ENCODE peak calls at places on chromosomes 3 and 15, in six cellular contexts. R is GM12878, C is sigmoid colon, A is endothelial cell of umbilical vein, Z is HCT116, G is transverse colon. F is an unnamed sample.
A peak's percentile ranks its signal among the peaks of the same experiment; 100 is the strongest.

GRCh38 chr3:196399485-196399945 is 32.7 kb downstream of the UBXN7 start:
- DNase-seq in G (no peak), R (no peak), A (no peak), Z (peak; percentile 28), C (no peak), F (no peak)

GRCh38 chr3:46299608-46300460 is 54.1 kb upstream of the CCR2 start:
- DNase-seq in G (no peak), R (no peak), A (no peak), C (no peak), Z (no peak), F (no peak)

GRCh38 chr15:48358229-48358641 is 27.0 kb downstream of the DUT start:
- DNase-seq in Z (peak; percentile 21), G (no peak), C (no peak), R (no peak), A (peak; percentile 82), F (no peak)

GRCh38 chr3:184537885-184538599 is 23.5 kb upstream of the EPHB3 start:
- DNase-seq in C (peak; percentile 7), G (no peak), A (no peak), R (no peak), Z (no peak), F (no peak)

GRCh38 chr3:94336076-94336741 is 273.3 kb downstream of the NSUN3 start:
- DNase-seq in C (no peak), A (peak; percentile 70), Z (peak; percentile 3), G (peak; percentile 7), R (no peak), F (no peak)

GRCh38 chr3:43618142-43618541 is 3.7 kb downstream of the ANO10 start:
- DNase-seq in R (no peak), Z (no peak), C (no peak), G (no peak), A (no peak), F (no peak)

GRCh38 chr3:171776411-171776810 is 33.9 kb downstream of the PLD1 start:
- DNase-seq in A (no peak), C (no peak), R (no peak), G (no peak), Z (no peak), F (no peak)

GRCh38 chr3:194739498-194740284 is 54.0 kb downstream of the FAM43A start:
- DNase-seq in A (peak; percentile 77), C (no peak), G (no peak), R (no peak), Z (peak; percentile 10), F (no peak)

GRCh38 chr3:165658027-165658426 is 179.2 kb downstream of the BCHE start:
- DNase-seq in R (no peak), A (no peak), Z (no peak), G (no peak), C (no peak), F (no peak)

GRCh38 chr3:52317601-52318000 is 1.5 kb downstream of the DNAH1 start:
- DNase-seq in G (peak; percentile 76), C (no peak), R (no peak), A (peak; percentile 43), Z (no peak), F (peak; percentile 69)

GRCh38 chr3:149969945-149970715 is 565 bp downstream of the PFN2 start:
- DNase-seq in G (peak; percentile 92), C (peak; percentile 94), Z (peak; percentile 73), A (peak; percentile 90), R (peak; percentile 39), F (peak; percentile 81)
- TF ChIP-seq POLR2AphosphoS5 in G (peak; percentile 8), C (peak; percentile 48), Z (no peak), A (peak; percentile 21), R (no peak), F (no peak)

GRCh38 chr15:70853855-70854668 is at the start of gene LARP6:
- DNase-seq in Z (no peak), C (peak; percentile 73), R (no peak), G (peak; percentile 27), A (peak; percentile 60), F (peak; percentile 30)

GRCh38 chr15:70855764-70856163 is 1.8 kb upstream of the LARP6 start:
- DNase-seq in G (no peak), C (no peak), Z (no peak), A (no peak), R (peak; percentile 39), F (no peak)

GRCh38 chr15:70856177-70856883 is 2.4 kb upstream of the LARP6 start:
- DNase-seq in A (no peak), C (no peak), R (no peak), G (no peak), Z (no peak), F (no peak)

GRCh38 chr15:70853270-70853854 is 595 bp downstream of the LARP6 start:
- DNase-seq in C (no peak), R (no peak), A (peak; percentile 60), Z (no peak), G (peak; percentile 11), F (peak; percentile 23)

GRCh38 chr15:70854669-70854976 is 666 bp upstream of the LARP6 start:
- DNase-seq in A (peak; percentile 36), R (no peak), G (no peak), Z (no peak), C (no peak), F (no peak)
- H3K4me3 ChIP-seq in A (no peak overlapping the region), R (peak overlapping the region; percentile 63), G (peak overlapping the region; percentile 65), Z (peak overlapping the region; percentile 69), C (peak overlapping the region; percentile 87), F (peak overlapping the region; percentile 70)

GRCh38 chr3:173747427-173747826 is 349.9 kb downstream of the NLGN1 start:
- DNase-seq in A (peak; percentile 73), G (no peak), R (no peak), Z (no peak), C (no peak), F (no peak)
- H3K4me1 ChIP-seq in A (peaks cover 84% of the 10 kb centered on the region), G (no peaks in the 10 kb centered on the region), R (no peaks in the 10 kb centered on the region), Z (no peaks in the 10 kb centered on the region), C (no peaks in the 10 kb centered on the region), F (no peaks in the 10 kb centered on the region)

DNA sequence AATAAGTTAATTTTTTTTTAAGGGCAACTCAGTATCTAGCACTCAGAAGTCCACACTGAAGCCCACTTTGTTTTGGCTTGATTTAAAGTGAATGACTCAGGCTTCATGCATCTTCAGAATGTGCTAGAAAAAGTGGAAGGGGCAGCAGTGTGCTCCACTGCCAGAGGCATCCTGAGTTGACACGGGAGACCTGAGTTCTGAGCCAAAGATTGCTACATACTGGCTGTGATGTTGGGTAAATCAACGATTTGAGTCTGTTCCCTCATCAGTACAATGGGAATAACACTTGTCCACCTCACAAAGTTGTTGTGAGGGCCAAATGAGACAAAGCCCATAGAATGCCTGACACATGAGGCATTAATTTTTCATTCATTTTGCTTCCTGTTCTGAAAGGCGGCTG is 19.0 kb downstream of the TMEM43 start:
- DNase-seq in G (peak; percentile 43), A (peak; percentile 90), R (no peak), Z (no peak), C (peak; percentile 88), F (no peak)
- TF ChIP-seq POLR2AphosphoS5 in G (peak; percentile 75), A (peak; percentile 46), R (no peak), Z (no peak), C (peak; percentile 72), F (peak; percentile 77)

GRCh38 chr15:63040954-63041353 is 1.6 kb upstream of the TPM1 start:
- DNase-seq in R (no peak), G (no peak), C (no peak), Z (no peak), A (no peak), F (no peak)
- H3K4me3 ChIP-seq in R (no peak overlapping the region), G (peak overlapping the region; percentile 88), C (peak overlapping the region; percentile 86), Z (no peak overlapping the region), A (no peak overlapping the region), F (peak overlapping the region; percentile 90)

GRCh38 chr15:90213123-90213817 is 12.1 kb downstream of the SEMA4B start:
- DNase-seq in C (no peak), A (no peak), G (peak; percentile 72), R (no peak), Z (no peak), F (no peak)

GRCh38 chr15:90211440-90212168 is 10.5 kb downstream of the SEMA4B start:
- DNase-seq in Z (peak; percentile 66), R (no peak), C (no peak), A (peak; percentile 32), G (peak; percentile 90), F (no peak)

GRCh38 chr15:90213818-90214204 is 12.7 kb downstream of the SEMA4B start:
- DNase-seq in R (no peak), A (no peak), C (no peak), G (no peak), Z (no peak), F (no peak)

GRCh38 chr15:90211009-90211408 is 9.9 kb downstream of the SEMA4B start:
- DNase-seq in C (no peak), Z (no peak), A (no peak), R (no peak), G (no peak), F (no peak)

DNA sequence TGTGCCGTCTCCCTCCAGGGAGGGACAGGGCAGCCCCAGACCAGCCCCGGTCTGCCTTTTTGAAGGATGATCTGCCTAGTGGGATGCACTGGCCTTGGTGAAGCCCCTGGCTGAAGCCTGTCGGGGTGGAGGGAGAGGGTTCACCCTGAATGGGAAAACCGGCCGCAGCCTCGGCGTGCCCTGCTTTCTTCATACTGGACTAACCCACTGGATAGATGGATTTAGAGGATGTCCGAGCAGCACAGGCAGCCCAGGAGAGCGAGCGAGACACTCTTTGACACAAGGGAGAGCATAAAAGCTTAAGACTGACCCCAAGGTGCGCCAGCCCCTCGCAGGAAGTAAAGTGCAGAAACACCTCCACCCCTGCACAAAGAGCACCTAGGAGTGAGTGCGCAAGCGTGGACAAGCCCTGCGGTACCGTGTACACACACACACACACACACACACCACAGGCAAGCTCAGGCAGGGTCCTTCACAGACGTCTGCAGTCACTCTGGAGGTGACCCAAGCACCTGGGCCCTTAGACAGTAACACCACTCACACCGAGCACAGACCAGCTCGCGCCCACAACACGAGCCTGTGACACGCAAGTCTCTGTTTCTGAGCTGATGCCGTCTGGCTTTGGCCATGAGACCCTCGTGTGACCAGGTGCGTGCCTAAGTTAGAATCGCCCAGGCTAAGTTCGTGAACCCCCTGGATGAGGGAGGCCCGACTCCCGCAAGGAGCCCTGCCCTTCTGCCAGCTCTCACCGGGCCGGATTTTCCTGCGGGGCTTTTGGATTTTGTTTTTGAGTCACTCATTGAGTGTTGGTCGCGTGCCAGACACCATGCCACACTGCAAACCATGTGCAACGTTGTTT is 11.3 kb downstream of the SEMA4B start:
- DNase-seq in R (no peak), G (peak; percentile 34), C (no peak), Z (no peak), A (no peak), F (peak; percentile 58)
- H3K4me1 ChIP-seq in R (peaks cover 25% of the 10 kb centered on the region), G (peaks cover 39% of the 10 kb centered on the region), C (peaks cover 43% of the 10 kb centered on the region), Z (peaks cover 55% of the 10 kb centered on the region), A (peaks cover 12% of the 10 kb centered on the region), F (no peaks in the 10 kb centered on the region)

DNA sequence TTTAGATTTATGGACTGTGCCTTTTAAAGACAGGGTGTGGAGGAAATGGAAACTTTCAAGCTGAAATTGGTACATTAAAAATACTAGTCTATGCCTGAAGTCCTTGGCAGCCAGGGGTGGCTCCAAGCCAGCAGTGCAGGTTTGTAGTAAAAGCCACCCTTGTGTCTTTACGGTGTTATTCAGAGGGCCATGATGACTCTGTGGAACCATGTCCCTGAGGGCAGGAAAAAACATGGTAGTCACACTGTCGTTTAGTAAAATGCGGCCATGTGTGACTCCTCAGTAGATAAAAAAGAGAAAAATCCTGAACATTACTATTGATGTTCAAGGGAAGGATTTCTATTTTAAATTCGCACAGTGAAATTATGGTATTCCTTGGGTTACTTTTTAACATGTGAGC is 2.7 kb downstream of the FAN1 start:
- DNase-seq in C (no peak), G (peak; percentile 48), Z (no peak), A (no peak), R (no peak), F (peak; percentile 52)
- TF ChIP-seq POLR2AphosphoS5 in C (no peak), G (no peak), Z (no peak), A (no peak), R (no peak), F (no peak)

F was measured in breast epithelium.